ENCODE peak calls at places on chromosomes 6 and 20, in four cellular contexts. E is stimulated activated CD4-positive, alpha-beta T cell treated with anti-CD3 and anti-CD28 coated beads, Interleukin-12 subunit alpha, Interleukin-12 subunit beta, amount 100 ng/mL, for 4 hours; T is amniotic stem cell; P is NCI-H2081. H is an unnamed sample.

GRCh38 chr20:49471397-49471796 is 11.1 kb downstream of the KCNB1 start:
- DNase-seq in T (no peak), P (no peak), E (no peak), H (no peak)

GRCh38 chr6:166466178-166467122 is 83.7 kb upstream of the MPC1 start:
- DNase-seq in E (no peak), P (no peak), T (peak), H (peak)

GRCh38 chr6:155080876-155081845 is 86.0 kb downstream of the TIAM2 start:
- DNase-seq in E (no peak), T (no peak), P (no peak), H (peak)

GRCh38 chr20:39775110-39775509 is 813.0 kb downstream of the DHX35 start:
- DNase-seq in E (no peak), T (no peak), P (no peak), H (peak)

GRCh38 chr6:148348778-148349177 is 6.1 kb downstream of the SASH1 start:
- DNase-seq in T (no peak), E (no peak), P (no peak), H (no peak)

GRCh38 chr6:6003334-6004146 is 3.2 kb downstream of the NRN1 start:
- DNase-seq in T (no peak), E (no peak), P (peak), H (no peak)

GRCh38 chr20:11379257-11380011 is 538.3 kb upstream of the BTBD3 start:
- DNase-seq in T (no peak), E (no peak), P (no peak), H (no peak)

GRCh38 chr20:11849270-11849920 is 68.3 kb upstream of the BTBD3 start:
- DNase-seq in T (no peak), P (peak), E (no peak), H (no peak)

GRCh38 chr20:45329497-45330319 is 18.5 kb downstream of the SDC4 start:
- DNase-seq in T (no peak), E (no peak), P (no peak), H (no peak)

GRCh38 chr6:144653885-144654505 is 368.9 kb downstream of the UTRN start:
- DNase-seq in E (no peak), P (no peak), T (no peak), H (no peak)

GRCh38 chr6:39053016-39053595 is 4.5 kb downstream of the GLP1R start:
- DNase-seq in T (no peak), E (no peak), P (no peak), H (no peak)

GRCh38 chr6:54586251-54586650 is 260.3 kb upstream of the FAM83B start:
- DNase-seq in T (no peak), E (no peak), P (no peak), H (no peak)

GRCh38 chr20:38732981-38733380 is 8.7 kb downstream of the SLC32A1 start:
- DNase-seq in T (no peak), P (no peak), E (no peak), H (no peak)

GRCh38 chr6:2852921-2853322 is 11.3 kb upstream of the SERPINB1 start:
- DNase-seq in P (no peak), E (no peak), T (no peak), H (no peak)

GRCh38 chr6:4612636-4613171 is 163.5 kb upstream of the CDYL start:
- DNase-seq in T (no peak), P (no peak), E (no peak), H (peak)

GRCh38 chr20:10718671-10719070 is 44.9 kb upstream of the JAG1 start:
- DNase-seq in E (no peak), P (no peak), T (no peak), H (no peak)

GRCh38 chr6:28785962-28786679 is 137.7 kb downstream of the TRIM27 start:
- DNase-seq in P (no peak), T (no peak), E (no peak), H (no peak)

H was measured in GM04503.